ENCODE peak calls at places on chromosomes 3 and 15, in five cellular contexts. K is B cell, B is iris pigment epithelial cell, G is GM23248, L is ecto neural progenitor cell. M is an unnamed sample.

GRCh38 chr3:43621406-43621973 is 321 bp downstream of the ANO10 start:
- DNase-seq in K (no peak), B (no peak), G (no peak), L (no peak), M (peak)

GRCh38 chr3:137110392-137110996 is 152.7 kb downstream of the IL20RB start:
- DNase-seq in K (no peak), B (peak), G (peak), L (no peak), M (no peak)

GRCh38 chr3:24428470-24428869 is 66.2 kb downstream of the THRB start:
- DNase-seq in K (no peak), B (no peak), G (no peak), L (no peak), M (peak)

GRCh38 chr3:52034651-52035050 is 21.7 kb downstream of the DUSP7 start:
- DNase-seq in K (no peak), B (no peak), G (no peak), L (no peak), M (no peak)

GRCh38 chr15:87753539-87753938 is 503.0 kb downstream of the NTRK3 start:
- DNase-seq in K (no peak), B (no peak), G (no peak), L (no peak), M (no peak)

GRCh38 chr3:114608293-114608692 is 314.5 kb downstream of the TIGIT start:
- DNase-seq in K (no peak), B (peak), G (peak), L (no peak), M (no peak)

GRCh38 chr15:45529613-45530012 is 7.1 kb upstream of the SLC30A4 start:
- DNase-seq in K (no peak), B (no peak), G (no peak), L (no peak), M (peak)

GRCh38 chr15:32119694-32120330 is 89.5 kb downstream of the CHRNA7 start:
- DNase-seq in K (no peak), B (no peak), G (peak), L (no peak), M (no peak)

GRCh38 chr3:151838574-151839312 is 24.8 kb downstream of the AADAC start:
- DNase-seq in K (peak), B (peak), G (peak), L (no peak), M (peak)